ENCODE peak calls at places on chromosomes 6 and 20, in four cellular contexts. R, T, W and O are unnamed samples.

GRCh38 chr20:53579581-53580375 is 13.9 kb downstream of the ZNF217 start:
- DNase-seq in R (peak), T (no peak), W (peak), O (no peak)

GRCh38 chr20:63071541-63072181 is 64.9 kb upstream of the BHLHE23 start:
- DNase-seq in W (no peak), R (peak), T (no peak), O (no peak)

GRCh38 chr20:57329608-57330221 is at the start of gene SPO11:
- DNase-seq in W (no peak), T (no peak), R (no peak), O (peak)

GRCh38 chr20:56513096-56513806 is 11.3 kb upstream of the FAM209A start:
- DNase-seq in W (no peak), R (no peak), T (no peak), O (no peak)

GRCh38 chr6:56380476-56380875 is 133.1 kb upstream of the COL21A1 start:
- DNase-seq in R (no peak), T (no peak), W (no peak), O (no peak)

GRCh38 chr20:46350201-46350985 is 42.1 kb upstream of the CDH22 start:
- DNase-seq in R (peak), W (no peak), T (no peak), O (no peak)

GRCh38 chr20:45953672-45954071 is 18.3 kb downstream of the ZNF335 start:
- DNase-seq in R (no peak), W (no peak), T (no peak), O (no peak)

GRCh38 chr20:53900380-53900999 is 169.9 kb downstream of the BCAS1 start:
- DNase-seq in T (no peak), R (peak), W (no peak), O (no peak)

GRCh38 chr6:166935353-166935752 is 21.0 kb downstream of the RNASET2 start:
- DNase-seq in T (no peak), W (no peak), R (no peak), O (no peak)

GRCh38 chr6:139433647-139434419 is 59.4 kb upstream of the CITED2 start:
- DNase-seq in T (no peak), W (no peak), R (peak), O (no peak)

GRCh38 chr6:159217595-159218275 is 48.5 kb downstream of the FNDC1 start:
- DNase-seq in W (no peak), R (peak), T (no peak), O (peak)

GRCh38 chr20:50859161-50859560 is 64.3 kb downstream of the BCAS4 start:
- DNase-seq in T (no peak), W (no peak), R (no peak), O (no peak)

GRCh38 chr6:4370066-4370465 is 234.7 kb upstream of the ECI2 start:
- DNase-seq in R (peak), T (no peak), W (no peak), O (no peak)

GRCh38 chr6:89828988-89829590 is 591 bp upstream of the CASP8AP2 start:
- DNase-seq in R (no peak), W (no peak), T (no peak), O (no peak)

DNA sequence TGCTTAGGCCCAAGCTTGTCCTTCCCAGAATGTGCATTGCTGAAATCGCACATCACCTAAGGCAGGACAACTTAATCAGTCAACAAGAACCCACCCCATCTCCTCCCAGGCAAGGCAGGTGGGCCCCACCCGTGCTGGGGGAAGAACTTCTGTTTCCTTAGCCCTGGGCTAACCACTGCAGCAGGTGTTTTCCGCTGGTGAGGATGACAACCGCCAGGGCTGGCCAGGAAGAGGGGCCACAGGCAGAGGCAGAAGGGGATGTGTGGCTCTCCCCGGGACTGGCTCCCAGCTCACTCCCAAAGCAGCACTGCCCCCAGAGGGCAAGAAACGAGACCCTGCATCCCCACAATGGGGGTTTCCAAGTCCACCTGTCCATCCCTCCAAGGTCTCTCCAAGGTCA is 168.4 kb upstream of the CST7 start:
- DNase-seq in W (no peak), R (no peak), T (no peak), O (no peak)
- TF ChIP-seq CTCF in W (no peak), R (no peak), T (no peak), O (no peak)

GRCh38 chr6:87483929-87484328 is 11.2 kb downstream of the SLC35A1 start:
- DNase-seq in R (peak), T (no peak), W (no peak), O (no peak)
- TF ChIP-seq CTCF in R (no peak), T (no peak), W (no peak), O (no peak)

DNA sequence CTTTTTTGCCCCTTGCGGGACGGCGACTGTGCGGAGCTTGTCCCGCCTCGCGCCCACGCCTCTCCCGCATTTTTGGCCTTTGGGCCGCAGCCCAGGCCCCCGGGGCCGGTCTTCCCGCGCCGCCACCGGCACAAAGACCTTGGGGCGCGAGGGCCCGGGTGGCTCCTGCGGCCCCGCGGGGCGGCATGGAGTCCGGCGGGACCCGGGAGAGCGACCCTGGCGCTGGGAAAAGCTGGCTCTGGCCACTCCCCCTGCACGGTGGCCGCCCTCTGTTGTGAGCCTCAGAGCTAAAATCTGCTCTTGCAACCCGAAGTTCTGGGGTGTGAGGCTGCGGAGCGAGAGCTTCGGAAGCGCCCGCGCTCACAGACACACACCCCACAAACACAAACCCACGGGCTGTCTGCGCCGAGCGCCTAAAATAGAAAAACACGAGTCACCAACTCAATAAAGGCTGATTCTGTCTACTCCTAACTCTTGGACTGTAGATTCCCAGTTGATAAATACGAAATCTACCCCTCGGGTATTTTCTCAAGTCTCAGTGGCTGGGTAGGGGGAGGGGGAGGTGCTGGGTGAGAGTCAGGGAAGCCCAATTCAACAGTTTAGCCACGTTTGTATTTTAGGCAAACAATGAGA is 496 bp upstream of the BEND3 start:
- DNase-seq in R (no peak), W (peak), T (peak), O (peak)
- TF ChIP-seq CTCF in R (no peak), W (no peak), T (no peak), O (no peak)

DNA sequence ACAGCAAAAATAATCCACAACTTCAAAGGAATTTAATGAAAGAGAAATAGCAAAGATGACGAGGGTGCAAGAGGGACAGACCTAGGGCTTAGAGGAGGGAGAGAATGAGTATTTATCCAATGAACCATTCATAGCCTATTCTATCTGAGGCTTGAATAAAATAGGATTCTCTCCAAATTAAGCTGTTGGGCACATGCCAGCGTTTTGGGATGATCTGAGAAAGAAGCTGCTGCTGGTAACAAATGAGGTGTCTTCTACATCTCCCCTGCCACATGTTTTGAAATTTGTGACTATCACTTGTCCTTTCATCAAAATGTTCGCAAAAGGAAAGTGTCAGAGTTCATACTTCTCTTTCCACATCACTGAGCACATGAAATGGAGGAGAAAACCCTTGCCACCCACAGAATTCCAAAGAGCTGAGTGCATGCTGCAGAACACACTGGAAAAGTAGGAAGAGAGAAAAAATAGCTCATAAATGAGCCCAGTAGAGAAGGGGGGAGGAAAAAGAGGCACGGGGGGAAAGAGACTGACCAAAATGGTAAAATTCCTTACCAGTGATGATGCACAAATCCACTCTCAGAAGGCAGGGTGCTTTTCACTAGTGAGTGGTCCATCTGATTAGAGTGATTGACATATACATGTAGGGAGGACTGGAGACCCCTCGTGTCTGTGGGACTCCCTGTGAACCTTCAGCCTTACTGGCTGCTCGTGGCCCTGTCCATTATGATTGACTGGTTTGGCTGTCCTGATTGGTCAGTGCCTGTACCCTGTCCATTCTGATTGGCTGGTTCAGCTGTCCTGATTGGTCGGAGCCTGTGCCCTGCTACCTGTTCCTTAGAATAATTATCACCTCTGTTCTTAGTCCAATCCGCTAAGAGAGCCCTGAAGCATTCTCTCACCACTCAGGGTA is 180.5 kb downstream of the OGFRL1 start:
- DNase-seq in T (peak), R (peak), W (no peak), O (no peak)
- TF ChIP-seq CTCF in T (no peak), R (no peak), W (no peak), O (no peak)

GRCh38 chr6:25312703-25313102 is 33.5 kb downstream of the CARMIL1 start:
- DNase-seq in R (peak), W (no peak), T (no peak), O (no peak)
- TF ChIP-seq CTCF in R (peak), W (no peak), T (no peak), O (no peak)

DNA sequence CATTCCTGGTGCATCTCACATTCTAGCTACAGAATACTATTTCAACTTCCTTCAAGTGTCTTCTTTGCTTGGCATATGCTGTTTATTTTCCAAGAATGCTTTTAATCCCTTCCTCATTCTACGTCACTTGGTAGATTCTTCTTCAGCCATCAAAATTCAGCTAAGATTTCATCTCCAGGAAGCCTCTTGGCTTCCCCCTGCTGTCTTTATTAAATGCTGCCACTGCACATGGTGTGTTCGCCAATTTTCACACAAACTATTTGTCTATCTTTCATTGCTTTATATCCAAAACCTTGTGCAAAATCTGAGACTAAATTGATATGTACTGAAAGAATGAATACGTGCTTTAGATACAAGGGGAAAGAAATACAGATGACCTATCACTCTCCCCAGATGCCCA is 253.0 kb downstream of the RFPL4B start:
- DNase-seq in T (no peak), W (no peak), R (no peak), O (no peak)
- TF ChIP-seq CTCF in T (no peak), W (no peak), R (no peak), O (no peak)

GRCh38 chr6:121794630-121795029 is 359.2 kb downstream of the GJA1 start:
- DNase-seq in R (peak), W (no peak), T (no peak), O (no peak)

DNA sequence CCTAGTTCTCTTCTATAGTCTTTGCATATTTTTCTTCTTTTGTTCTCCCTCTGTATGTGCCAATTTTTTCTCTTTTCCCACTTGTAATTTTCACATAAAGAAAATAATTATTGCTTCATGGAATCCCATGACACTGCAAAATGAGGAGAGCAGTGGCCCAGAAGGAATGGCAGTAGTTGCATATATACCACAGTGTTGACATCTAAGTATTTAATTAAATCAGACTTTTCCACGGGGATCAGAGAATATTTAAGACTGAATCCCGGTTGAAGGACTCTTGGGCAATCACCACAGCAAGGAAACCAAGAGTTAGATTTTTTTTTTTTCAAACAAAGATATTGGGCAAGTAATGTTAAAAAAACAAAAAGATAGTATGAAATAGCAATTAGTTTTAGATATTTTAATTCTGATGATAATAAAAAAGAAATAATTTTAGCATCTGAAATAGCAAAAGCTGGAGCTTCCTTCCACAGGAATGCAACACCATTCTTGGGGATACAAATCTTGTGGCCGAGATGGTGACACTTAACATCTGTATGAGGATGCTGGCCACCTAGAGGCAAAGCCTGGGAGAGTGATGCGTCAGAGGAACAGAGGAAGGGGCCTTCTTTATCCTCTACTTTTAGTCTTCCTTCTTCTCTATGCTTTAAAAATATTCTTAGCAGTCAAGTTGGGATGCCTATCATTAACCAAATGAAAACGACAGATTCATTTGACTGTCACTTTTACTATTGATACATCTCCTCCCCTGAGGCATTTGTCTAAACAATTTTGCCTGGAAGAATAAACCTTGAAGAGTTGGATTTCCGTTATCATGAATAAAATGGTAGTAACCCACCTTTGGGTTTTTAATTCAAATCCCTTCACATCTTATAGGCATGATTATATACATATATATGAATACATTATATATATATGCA is 356.2 kb downstream of the GJA1 start:
- DNase-seq in T (no peak), W (no peak), R (peak), O (no peak)
- TF ChIP-seq CTCF in T (no peak), W (no peak), R (peak), O (no peak)

DNA sequence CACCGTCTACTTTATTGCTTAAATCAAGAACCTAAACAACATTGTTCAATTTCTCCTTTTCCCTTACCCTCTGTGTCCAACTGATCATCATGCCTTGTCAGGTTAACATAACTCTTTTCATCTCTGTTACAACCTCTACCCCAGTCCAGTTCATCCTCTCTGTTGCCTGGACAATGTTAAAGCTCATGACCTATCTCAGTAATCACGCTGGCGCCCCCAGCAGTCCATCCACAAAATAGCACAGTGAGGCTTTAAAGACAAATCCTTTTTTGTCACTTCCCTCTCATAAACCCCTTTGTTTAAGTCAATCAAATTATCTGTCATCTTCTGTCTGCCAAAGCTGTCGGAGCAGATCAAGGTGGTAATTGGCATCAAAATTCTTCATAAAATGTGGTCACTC is 140.1 kb downstream of the QKI start:
- DNase-seq in W (peak), T (no peak), R (peak), O (peak)
- TF ChIP-seq CTCF in W (peak), T (peak), R (peak), O (peak)

GRCh38 chr6:137589067-137589848 is 95.1 kb upstream of the OLIG3 start:
- DNase-seq in W (no peak), T (no peak), R (peak), O (peak)
- TF ChIP-seq CTCF in W (no peak), T (no peak), R (peak), O (peak)

DNA sequence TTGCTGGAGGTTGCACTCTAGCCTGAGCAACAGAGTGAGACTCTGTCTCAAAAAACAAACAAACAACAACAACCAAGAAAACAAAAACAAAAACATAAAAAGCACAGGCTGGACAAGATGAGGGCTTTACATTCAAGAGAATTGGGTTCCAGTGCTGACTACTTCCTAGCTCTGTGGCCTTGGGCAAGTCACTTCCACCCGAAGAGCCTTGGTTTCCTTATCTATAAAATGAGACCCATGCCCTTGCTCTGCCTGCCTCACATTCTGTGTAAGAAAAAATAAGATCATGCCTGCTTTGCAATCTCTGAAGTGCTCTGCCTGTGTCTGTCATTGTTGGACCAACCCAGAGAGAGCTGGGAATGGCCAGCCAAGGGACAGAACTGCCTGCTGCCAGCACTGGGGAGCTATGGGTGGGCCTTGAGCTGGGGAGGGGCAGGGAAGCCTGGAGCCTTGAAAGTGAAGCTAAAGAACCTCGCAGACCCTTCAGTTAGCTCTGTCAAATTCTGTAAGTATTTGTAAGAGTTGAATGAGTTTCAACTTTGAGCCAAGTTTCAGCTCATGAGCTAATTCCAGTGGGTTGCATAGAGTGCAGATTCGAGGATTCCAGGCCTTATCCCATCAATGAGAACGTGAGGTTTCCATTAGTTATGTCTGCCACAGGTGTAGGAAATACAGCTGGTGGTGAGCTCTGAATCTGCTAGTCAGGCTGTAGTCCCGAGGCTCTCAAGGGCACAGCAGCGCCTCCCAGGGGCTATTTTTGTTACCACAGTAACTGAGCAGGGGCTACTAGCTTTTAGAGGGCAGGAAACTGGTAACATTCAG is 93.2 kb downstream of the DLGAP4 start:
- DNase-seq in R (peak), T (peak), W (no peak), O (peak)
- TF ChIP-seq CTCF in R (peak), T (peak), W (peak), O (peak)